ENCODE peak calls at places on chromosomes 13 and 19, in seven cellular contexts. U is HCT116, D is SK-N-SH, A is K562, R is GM12878, M is H1, P is HepG2. O is an unnamed sample.

GRCh38 chr19:45711851-45712698 is 18.6 kb downstream of the FBXO46 start:
- DNase-seq in P (no peak), U (no peak), R (no peak), A (no peak), D (no peak), M (no peak), O (no peak)

GRCh38 chr19:35114656-35115537 is 726 bp upstream of the FXYD3 start:
- DNase-seq in U (peak), R (no peak), P (peak), A (peak), D (peak), M (peak), O (peak)

GRCh38 chr13:91520952-91521351 is 122.5 kb downstream of the GPC5 start:
- DNase-seq in P (no peak), R (no peak), M (no peak), U (no peak), A (no peak), D (no peak), O (no peak)

GRCh38 chr19:722553-723101 is 13.9 kb downstream of the PALM start:
- DNase-seq in M (no peak), D (no peak), A (no peak), U (no peak), R (no peak), P (no peak), O (no peak)

GRCh38 chr13:90613076-90613795 is 734.3 kb upstream of the MIR17HG start:
- DNase-seq in M (no peak), U (no peak), P (no peak), D (no peak), R (no peak), A (no peak), O (no peak)

GRCh38 chr13:93345642-93346220 is 119.1 kb downstream of the GPC6 start:
- DNase-seq in A (no peak), M (no peak), U (no peak), D (no peak), P (no peak), R (no peak), O (no peak)

GRCh38 chr13:34506796-34507195 is 435.3 kb upstream of the NBEA start:
- DNase-seq in A (no peak), R (no peak), M (no peak), U (no peak), P (no peak), D (no peak), O (no peak)

GRCh38 chr13:23651439-23651838 is 81.2 kb downstream of the TNFRSF19 start:
- DNase-seq in P (no peak), A (no peak), D (no peak), M (no peak), U (no peak), R (no peak), O (no peak)

GRCh38 chr19:18160441-18160791 is 7.5 kb downstream of the PIK3R2 start:
- DNase-seq in P (no peak), M (no peak), U (no peak), D (no peak), A (no peak), R (no peak), O (no peak)

GRCh38 chr13:49084961-49085360 is 109.2 kb downstream of the FNDC3A start:
- DNase-seq in A (no peak), P (no peak), R (no peak), M (no peak), U (no peak), D (no peak), O (no peak)

GRCh38 chr13:108220042-108220441 is 1.9 kb downstream of the ABHD13 start:
- DNase-seq in M (no peak), A (no peak), U (peak), D (no peak), P (peak), R (no peak), O (no peak)

GRCh38 chr19:6531956-6532243 is 1.1 kb downstream of the TNFSF9 start:
- DNase-seq in P (no peak), R (no peak), D (no peak), U (no peak), M (no peak), A (no peak), O (no peak)

GRCh38 chr19:9835507-9835949 is 410 bp downstream of the PIN1 start:
- DNase-seq in P (no peak), A (peak), U (no peak), D (no peak), M (no peak), R (no peak), O (no peak)

GRCh38 chr13:76783798-76784197 is 102.4 kb downstream of the KCTD12 start:
- DNase-seq in A (no peak), P (no peak), D (no peak), U (no peak), M (peak), R (no peak), O (no peak)

GRCh38 chr13:21933001-21933400 is 262.1 kb downstream of the FGF9 start:
- DNase-seq in P (no peak), A (no peak), R (no peak), U (no peak), D (no peak), M (no peak), O (no peak)

GRCh38 chr13:95564948-95565347 is 12.4 kb downstream of the CLDN10 start:
- DNase-seq in D (no peak), R (no peak), M (no peak), U (no peak), P (no peak), A (no peak), O (no peak)

GRCh38 chr19:44740351-44740824 is 8.1 kb upstream of the BCL3 start:
- DNase-seq in U (peak), R (no peak), D (no peak), M (no peak), P (peak), A (peak), O (no peak)

GRCh38 chr13:100954430-100955361 is 280.1 kb upstream of the TMTC4 start:
- DNase-seq in D (peak), P (no peak), U (no peak), A (no peak), R (no peak), M (no peak), O (no peak)

GRCh38 chr19:47003611-47003935 is 16.1 kb upstream of the NPAS1 start:
- DNase-seq in R (no peak), D (peak), P (no peak), M (no peak), A (no peak), U (no peak), O (no peak)

GRCh38 chr19:28694812-28695211 is 518.1 kb downstream of the UQCRFS1 start:
- DNase-seq in R (no peak), M (no peak), D (no peak), A (no peak), P (no peak), U (no peak), O (peak)

GRCh38 chr13:112343591-112343990 is 32.6 kb upstream of the SPACA7 start:
- DNase-seq in U (no peak), A (no peak), P (no peak), R (no peak), M (no peak), D (no peak), O (no peak)

GRCh38 chr19:6692027-6692426 is 22.1 kb upstream of the TNFSF14 start:
- DNase-seq in U (no peak), P (no peak), D (no peak), A (no peak), R (no peak), M (no peak), O (no peak)

GRCh38 chr13:52070929-52071523 is 46.5 kb downstream of the UTP14C start:
- DNase-seq in U (no peak), P (peak), D (peak), R (no peak), M (no peak), A (peak), O (peak)

GRCh38 chr13:64088491-64088890 is 2672.8 kb upstream of the PCDH20 start:
- DNase-seq in P (no peak), M (no peak), A (no peak), U (no peak), R (no peak), D (no peak), O (no peak)

GRCh38 chr13:106424805-106425204 is 110.7 kb downstream of the EFNB2 start:
- DNase-seq in U (no peak), D (no peak), M (no peak), P (no peak), R (no peak), A (no peak), O (no peak)

GRCh38 chr13:46961719-46962118 is 64.9 kb upstream of the HTR2A start:
- DNase-seq in R (peak), D (no peak), P (no peak), A (no peak), M (no peak), U (no peak), O (no peak)

GRCh38 chr19:33269016-33269415 is 33.3 kb downstream of the CEBPA start:
- DNase-seq in R (no peak), U (no peak), P (no peak), M (no peak), A (no peak), D (no peak), O (no peak)

GRCh38 chr13:51780099-51780498 is 23.9 kb downstream of the DHRS12 start:
- DNase-seq in D (no peak), M (no peak), U (no peak), P (no peak), R (no peak), A (no peak), O (no peak)

GRCh38 chr13:21917046-21918010 is 246.5 kb downstream of the FGF9 start:
- DNase-seq in U (no peak), A (no peak), D (no peak), P (no peak), R (no peak), M (no peak), O (no peak)

GRCh38 chr19:12194827-12195500 is 32.1 kb downstream of the ZNF136 start:
- DNase-seq in P (no peak), A (no peak), U (no peak), D (peak), R (no peak), M (no peak), O (no peak)

GRCh38 chr19:1046836-1047695 is 7.2 kb downstream of the ABCA7 start:
- DNase-seq in A (no peak), R (no peak), M (no peak), U (no peak), D (no peak), P (no peak), O (no peak)

GRCh38 chr13:50686547-50686946 is 156.9 kb downstream of the DLEU7 start:
- DNase-seq in A (no peak), M (no peak), R (no peak), P (no peak), U (no peak), D (no peak), O (no peak)

GRCh38 chr19:31947436-31947835 is 398.0 kb upstream of the ZNF507 start:
- DNase-seq in P (no peak), A (no peak), M (no peak), D (no peak), R (no peak), U (no peak), O (no peak)

GRCh38 chr13:50069255-50069654 is 54.0 kb downstream of the KCNRG start:
- DNase-seq in P (no peak), U (no peak), R (no peak), M (no peak), A (no peak), D (no peak), O (no peak)

GRCh38 chr19:7792286-7792685 is 29.2 kb downstream of the CLEC4M start:
- DNase-seq in P (no peak), A (no peak), D (no peak), U (no peak), M (no peak), R (no peak), O (no peak)
- TF ChIP-seq JUND in P (no peak), A (no peak), D (no peak), U (no peak), M (no peak), R (no peak), O (no peak)

DNA sequence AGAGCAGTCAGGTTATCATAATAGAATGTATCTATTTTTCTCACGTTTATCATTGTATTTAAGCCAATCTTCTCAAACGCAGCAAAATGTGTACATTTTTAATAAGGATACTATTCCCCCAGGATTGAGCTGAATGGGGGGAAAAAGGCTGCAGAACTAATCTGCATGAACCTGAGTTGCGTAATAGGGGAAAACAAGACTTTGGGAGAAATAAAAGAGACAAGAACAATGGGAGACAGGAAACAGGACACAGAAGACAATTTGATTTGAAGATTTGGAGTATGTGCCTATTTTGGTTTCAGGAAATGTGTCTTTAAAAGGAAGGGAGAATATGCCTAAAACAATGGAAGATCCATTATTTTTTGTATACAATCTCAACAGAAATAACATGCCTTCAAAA is 844.5 kb downstream of the DIAPH3 start:
- DNase-seq in M (no peak), U (no peak), P (no peak), R (no peak), A (no peak), D (no peak), O (no peak)
- TF ChIP-seq JUND in M (no peak), U (no peak), P (no peak), R (no peak), A (no peak), D (no peak), O (no peak)

DNA sequence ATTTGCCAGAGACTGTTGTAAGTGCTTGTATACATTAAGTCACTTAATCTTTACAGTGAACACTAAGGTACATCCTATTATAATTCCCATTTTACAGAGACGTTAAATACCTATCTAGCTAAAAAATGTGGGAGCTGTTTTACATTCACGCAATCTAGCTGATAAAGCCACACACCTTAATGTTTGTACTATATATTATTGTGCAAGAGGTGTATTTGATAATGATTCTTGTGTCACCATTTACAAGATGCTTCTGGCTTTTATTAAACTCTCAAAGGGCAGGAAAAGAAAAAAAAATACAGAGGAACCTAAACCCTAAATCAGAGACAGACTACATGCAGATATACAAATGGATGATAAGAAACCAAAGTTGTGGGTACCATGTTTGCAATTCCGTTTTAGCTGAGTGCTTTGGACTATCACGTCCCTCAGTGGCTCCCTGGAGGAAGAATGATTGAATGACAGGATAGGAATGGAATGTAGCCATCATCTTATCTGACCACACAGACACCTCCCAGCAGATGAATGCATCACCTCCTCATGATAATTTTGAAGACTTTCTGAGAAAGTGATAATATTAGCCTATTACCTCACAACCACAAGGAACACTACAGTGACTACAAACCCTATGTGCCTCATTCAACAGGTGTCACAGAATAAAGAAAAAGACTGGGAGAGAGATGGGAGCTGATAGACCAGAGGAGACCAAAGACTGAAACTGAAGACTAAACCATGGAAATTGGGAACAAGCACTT is 230.5 kb upstream of the SERP2 start:
- DNase-seq in U (peak), R (no peak), D (no peak), A (peak), P (no peak), M (no peak), O (no peak)
- TF ChIP-seq JUND in U (no peak), R (no peak), D (no peak), A (peak), P (no peak), M (no peak), O (no peak)

DNA sequence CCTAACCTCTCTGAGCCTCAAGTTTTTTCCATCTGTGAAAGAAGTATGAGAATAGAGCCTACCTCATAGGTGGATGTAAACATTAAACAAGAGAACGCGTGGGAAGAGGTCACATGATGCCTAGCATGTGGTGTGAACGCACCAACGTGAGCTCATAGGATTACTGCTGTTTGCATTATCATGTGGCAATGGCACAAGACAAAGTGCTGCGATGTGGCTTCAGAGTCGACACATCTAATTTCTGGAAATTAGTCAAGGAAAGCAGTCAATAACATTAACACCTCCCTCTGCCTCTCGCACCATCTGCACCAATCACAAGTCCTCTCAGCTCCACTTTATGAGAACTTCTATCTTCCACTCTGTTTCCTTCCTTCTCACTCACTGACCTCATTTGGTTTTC is 489.7 kb downstream of the COG6 start:
- DNase-seq in R (no peak), P (no peak), M (no peak), U (no peak), A (no peak), D (no peak), O (no peak)
- TF ChIP-seq JUND in R (no peak), P (no peak), M (no peak), U (no peak), A (no peak), D (no peak), O (no peak)

DNA sequence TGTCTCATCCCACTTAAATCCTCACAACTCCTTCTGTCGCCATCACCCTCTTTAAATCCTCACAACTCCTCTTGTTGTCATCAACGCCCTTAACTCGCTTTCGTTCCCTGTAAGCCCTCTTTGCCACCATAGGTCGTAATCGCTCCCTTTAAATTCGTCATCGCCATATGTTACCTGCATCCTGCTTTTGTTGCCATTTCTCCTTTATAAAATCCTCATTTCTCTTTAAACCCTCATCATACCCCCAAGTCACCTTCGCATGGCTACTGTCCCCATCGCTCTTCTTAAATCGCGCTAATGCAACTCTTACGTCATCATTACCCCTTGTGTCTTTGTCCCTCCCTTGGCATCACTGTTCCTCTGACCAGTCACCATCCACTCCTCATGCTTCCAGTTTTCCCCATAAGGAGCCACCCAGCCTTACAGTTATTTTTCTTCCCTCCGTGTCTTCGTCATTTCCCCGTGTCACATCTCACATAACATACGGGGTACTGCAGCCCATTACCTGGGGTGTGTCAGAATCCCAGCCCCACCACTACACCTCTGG is 539 bp downstream of the PLD3 start:
- DNase-seq in R (no peak), P (peak), D (peak), M (no peak), A (peak), U (peak), O (no peak)
- TF ChIP-seq JUND in R (no peak), P (no peak), D (no peak), M (no peak), A (peak), U (no peak), O (no peak)

GRCh38 chr13:99363949-99364348 is 56.8 kb upstream of the GPR183 start:
- DNase-seq in M (no peak), U (no peak), P (no peak), D (no peak), R (no peak), A (no peak), O (no peak)

GRCh38 chr13:99367663-99368448 is 60.7 kb upstream of the GPR183 start:
- DNase-seq in A (no peak), D (no peak), M (no peak), P (no peak), R (no peak), U (no peak), O (no peak)

GRCh38 chr13:99370476-99371272 is 63.5 kb upstream of the GPR183 start:
- DNase-seq in D (no peak), P (no peak), U (no peak), M (no peak), A (no peak), R (no peak), O (no peak)

GRCh38 chr13:99366075-99366987 is 59.1 kb upstream of the GPR183 start:
- DNase-seq in M (no peak), D (no peak), R (peak), A (no peak), U (no peak), P (no peak), O (no peak)

GRCh38 chr13:99367106-99367616 is 60.0 kb upstream of the GPR183 start:
- DNase-seq in P (no peak), D (no peak), A (no peak), M (no peak), R (no peak), U (no peak), O (no peak)
- TF ChIP-seq JUND in P (no peak), D (no peak), A (no peak), M (no peak), R (no peak), U (no peak), O (no peak)

DNA sequence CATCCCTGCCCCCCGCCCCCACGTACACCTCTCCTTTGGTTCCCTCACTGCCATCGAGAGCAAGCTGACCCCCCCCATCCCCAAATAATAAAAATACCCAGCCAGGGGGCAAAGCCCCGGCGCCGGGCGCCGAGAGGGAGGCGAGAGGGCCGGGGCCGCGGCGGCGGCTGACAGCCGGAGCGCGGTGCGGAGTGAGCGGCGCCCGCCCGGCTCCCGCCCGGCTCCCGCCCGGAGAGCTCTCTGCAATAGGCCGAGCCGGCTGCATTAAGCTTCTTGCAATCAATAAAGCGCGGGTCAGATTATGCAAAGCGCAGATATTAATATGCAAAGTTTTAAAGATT is 40.9 kb downstream of the DEDD2 start:
- DNase-seq in R (no peak), A (no peak), D (peak), M (no peak), U (no peak), P (no peak), O (no peak)
- TF ChIP-seq JUND in R (no peak), A (no peak), D (no peak), M (no peak), U (no peak), P (no peak), O (no peak)

GRCh38 chr19:58261968-58262921 is 16.5 kb upstream of the ZNF8 start:
- DNase-seq in A (no peak), P (no peak), R (no peak), M (no peak), U (no peak), D (no peak), O (peak)
- TF ChIP-seq JUND in A (no peak), P (no peak), R (no peak), M (no peak), U (no peak), D (no peak), O (no peak)